ENCODE peak calls at places on chromosomes 13 and 19, in four cellular contexts. K is uterus, W is activated B cell treated with CpG ODN at 0.5 μM for 24 hours, X is GM12865. J is an unnamed sample.

GRCh38 chr13:67281476-67281875 is 51.3 kb upstream of the PCDH9 start:
- DNase-seq in K (no peak), X (no peak), W (no peak), J (no peak)

GRCh38 chr19:14758816-14759215 is 19.5 kb downstream of the ADGRE2 start:
- DNase-seq in X (no peak), K (no peak), W (no peak), J (no peak)

GRCh38 chr19:56671613-56671994 is at the start of gene ZNF835:
- DNase-seq in X (peak), K (peak), W (peak), J (no peak)

GRCh38 chr19:56112313-56112709 is 8.8 kb downstream of the ZNF787 start:
- DNase-seq in K (no peak), W (no peak), X (peak), J (no peak)

GRCh38 chr19:17754634-17755532 is 3.6 kb downstream of the FCHO1 start:
- DNase-seq in W (no peak), K (no peak), X (peak), J (no peak)

GRCh38 chr13:30859326-30859725 is 46.7 kb upstream of the MEDAG start:
- DNase-seq in W (no peak), K (no peak), X (no peak), J (no peak)

GRCh38 chr19:12801466-12802266 is at the start of the genes PRDX2 and THSD8:
- DNase-seq in K (peak), W (peak), X (peak), J (peak)

GRCh38 chr13:24741016-24741662 is 22.8 kb upstream of the RNF17 start:
- DNase-seq in W (no peak), K (no peak), X (peak), J (no peak)

GRCh38 chr13:54232700-54233099 is 1204.1 kb downstream of the OLFM4 start:
- DNase-seq in X (no peak), K (no peak), W (no peak), J (no peak)

GRCh38 chr19:35978832-35979365 is 16.1 kb upstream of the SDHAF1 start:
- DNase-seq in X (no peak), W (no peak), K (no peak), J (no peak)

GRCh38 chr19:35973487-35973886 is 21.5 kb upstream of the SDHAF1 start:
- DNase-seq in W (no peak), K (no peak), X (no peak), J (no peak)

GRCh38 chr19:35975608-35976214 is 19.3 kb upstream of the SDHAF1 start:
- DNase-seq in X (no peak), K (no peak), W (no peak), J (no peak)

GRCh38 chr19:35978271-35978670 is 16.7 kb upstream of the SDHAF1 start:
- DNase-seq in W (no peak), X (no peak), K (no peak), J (no peak)

GRCh38 chr19:35977446-35978222 is 17.4 kb upstream of the SDHAF1 start:
- DNase-seq in K (no peak), X (peak), W (no peak), J (no peak)
- TF ChIP-seq CTCF in K (no peak), X (peak), W (no peak), J (peak)

GRCh38 chr13:99307648-99308339 is 595 bp upstream of the GPR183 start:
- DNase-seq in W (no peak), K (no peak), X (peak), J (no peak)
- TF ChIP-seq CTCF in W (no peak), K (no peak), X (no peak), J (no peak)

GRCh38 chr13:40570930-40571329 is 95.5 kb downstream of the FOXO1 start:
- DNase-seq in X (no peak), W (no peak), K (no peak), J (no peak)

GRCh38 chr13:40566811-40567210 is 99.6 kb downstream of the FOXO1 start:
- DNase-seq in K (no peak), X (no peak), W (no peak), J (no peak)

GRCh38 chr13:40571338-40571737 is 95.1 kb downstream of the FOXO1 start:
- DNase-seq in K (no peak), W (no peak), X (no peak), J (no peak)

GRCh38 chr13:40568246-40568645 is 98.2 kb downstream of the FOXO1 start:
- DNase-seq in W (no peak), K (no peak), X (no peak), J (no peak)

GRCh38 chr13:40568672-40569350 is 97.6 kb downstream of the FOXO1 start:
- DNase-seq in X (no peak), K (no peak), W (no peak), J (no peak)
- TF ChIP-seq CTCF in X (no peak), K (no peak), W (no peak), J (no peak)

GRCh38 chr19:38384209-38385027 is 3.4 kb downstream of the GGN start:
- DNase-seq in X (no peak), K (no peak), W (no peak), J (no peak)
- TF ChIP-seq CTCF in X (no peak), K (no peak), W (no peak), J (peak)

GRCh38 chr13:110923086-110923485 is 8.2 kb upstream of the ANKRD10 start:
- DNase-seq in W (no peak), X (no peak), K (no peak), J (no peak)

GRCh38 chr13:110921209-110921608 is 6.3 kb upstream of the ANKRD10 start:
- DNase-seq in W (no peak), X (peak), K (no peak), J (no peak)

GRCh38 chr13:110923777-110924638 is 9.1 kb upstream of the ANKRD10 start:
- DNase-seq in X (no peak), W (no peak), K (no peak), J (no peak)

GRCh38 chr13:110921695-110922094 is 6.8 kb upstream of the ANKRD10 start:
- DNase-seq in W (no peak), K (no peak), X (no peak), J (no peak)

DNA sequence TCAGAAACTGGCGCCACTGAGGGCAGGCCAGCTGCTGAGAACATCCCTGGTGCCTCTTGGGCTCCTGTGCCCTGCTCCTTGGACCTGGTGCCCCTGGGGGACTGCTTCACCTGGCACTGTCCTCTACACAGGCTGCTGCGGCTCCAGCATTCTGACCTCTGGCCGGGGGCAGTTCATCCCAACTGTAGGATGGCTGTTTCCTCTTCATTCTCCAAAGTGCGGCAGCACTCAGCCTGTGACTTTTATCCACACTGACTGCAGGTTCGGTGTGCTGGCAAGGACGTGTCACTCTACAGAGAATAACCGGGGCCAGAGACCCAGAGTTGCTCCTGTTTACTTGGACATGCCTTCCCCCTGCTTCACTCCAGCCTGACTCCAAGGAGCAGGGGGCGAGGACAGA is 7.6 kb upstream of the ANKRD10 start:
- DNase-seq in W (no peak), K (no peak), X (no peak), J (no peak)
- TF ChIP-seq CTCF in W (no peak), K (no peak), X (no peak), J (no peak)

DNA sequence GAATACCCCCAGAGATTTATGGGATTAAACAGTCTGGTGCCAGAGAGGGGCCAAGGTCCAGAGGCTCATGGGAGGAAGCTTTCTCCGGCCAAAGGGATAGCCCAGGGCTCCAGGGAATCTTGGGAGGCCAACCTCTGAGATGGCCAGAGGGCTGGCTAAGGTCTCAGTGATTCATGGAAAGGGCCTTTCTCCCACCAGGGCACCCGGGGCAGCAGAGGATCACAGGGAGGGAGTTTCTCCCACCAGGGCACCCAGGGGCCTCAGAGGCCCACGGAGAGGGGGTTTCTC is 15.0 kb downstream of the BCAT2 start:
- DNase-seq in X (no peak), W (no peak), K (peak), J (no peak)
- TF ChIP-seq CTCF in X (no peak), W (no peak), K (no peak), J (no peak)

GRCh38 chr13:97387487-97388353 is 46.2 kb upstream of the RAP2A start:
- DNase-seq in K (no peak), X (no peak), W (no peak), J (no peak)
- TF ChIP-seq CTCF in K (no peak), X (no peak), W (no peak), J (no peak)

GRCh38 chr13:29284726-29285125 is 310.8 kb downstream of the SLC7A1 start:
- DNase-seq in W (no peak), K (no peak), X (no peak), J (no peak)
- TF ChIP-seq CTCF in W (no peak), K (no peak), X (no peak), J (no peak)

J was measured in type B pancreatic cell.